ENCODE peak calls at places on chromosomes 2 and 18, in eight cellular contexts. E is AG10803, Q is GM20000, V is SK-N-SH, C is fibroblast of mammary gland, U is mucosa of descending colon, W is left lung, H is upper lobe of left lung. Z is an unnamed sample.

GRCh38 chr2:45849491-45850283 is 198.2 kb downstream of the PRKCE start:
- DNase-seq in E (peak; percentile 96), Q (no peak), V (no peak), C (peak; percentile 92), U (no peak), W (no peak), H (no peak), Z (peak; percentile 83)

GRCh38 chr18:63878982-63879381 is 8.5 kb upstream of the SERPINB2 start:
- DNase-seq in E (peak; percentile 12), Q (no peak), V (no peak), C (peak; percentile 30), U (no peak), W (no peak), H (no peak), Z (no peak)

GRCh38 chr2:241532733-241533601 is 24.6 kb upstream of the STK25 start:
- DNase-seq in E (no peak), Q (peak; percentile 31), V (no peak), C (no peak), U (no peak), W (no peak), H (no peak), Z (no peak)

GRCh38 chr2:144370937-144371584 is 148.9 kb downstream of the ZEB2 start:
- DNase-seq in E (peak; percentile 45), Q (no peak), V (no peak), C (no peak), U (no peak), W (no peak), H (no peak), Z (no peak)

GRCh38 chr18:3265564-3266033 is 3.7 kb downstream of the MYL12B start:
- DNase-seq in E (no peak), Q (no peak), V (no peak), C (peak; percentile 48), U (no peak), W (no peak), H (no peak), Z (peak; percentile 46)

GRCh38 chr2:229731916-229732315 is 17.6 kb upstream of the DNER start:
- DNase-seq in E (peak; percentile 60), Q (no peak), V (no peak), C (peak; percentile 94), U (no peak), W (no peak), H (no peak), Z (peak; percentile 57)

GRCh38 chr2:112996635-112997034 is 8.6 kb upstream of the IL36A start:
- DNase-seq in E (no peak), Q (peak; percentile 29), V (no peak), C (no peak), U (peak; percentile 43), W (no peak), H (no peak), Z (no peak)

GRCh38 chr2:237199082-237199481 is 113.4 kb downstream of the COPS8 start:
- DNase-seq in E (peak; percentile 54), Q (no peak), V (no peak), C (peak; percentile 89), U (no peak), W (no peak), H (no peak), Z (no peak)

GRCh38 chr2:210663574-210663973 is 107.2 kb downstream of the CPS1 start:
- DNase-seq in E (peak; percentile 28), Q (no peak), V (peak; percentile 40), C (peak; percentile 42), U (no peak), W (no peak), H (no peak), Z (no peak)

GRCh38 chr18:51447351-51447896 is 249.9 kb upstream of the MEX3C start:
- DNase-seq in E (no peak), Q (no peak), V (no peak), C (no peak), U (no peak), W (no peak), H (no peak), Z (no peak)

GRCh38 chr2:238271061-238271554 is 17.3 kb downstream of the PER2 start:
- DNase-seq in E (no peak), Q (no peak), V (no peak), C (no peak), U (peak; percentile 40), W (peak; percentile 57), H (no peak), Z (no peak)

GRCh38 chr2:236899945-236900640 is 185.6 kb upstream of the COPS8 start:
- DNase-seq in E (no peak), Q (no peak), V (no peak), C (no peak), U (no peak), W (no peak), H (no peak), Z (no peak)

GRCh38 chr2:96773922-96774321 is 13.2 kb downstream of the CNNM4 start:
- DNase-seq in E (no peak), Q (no peak), V (no peak), C (no peak), U (peak; percentile 72), W (no peak), H (peak; percentile 35), Z (no peak)

GRCh38 chr18:14962626-14963025 is 214.7 kb downstream of the ANKRD30B start:
- DNase-seq in E (no peak), Q (no peak), V (no peak), C (no peak), U (no peak), W (no peak), H (no peak), Z (no peak)

GRCh38 chr2:158487419-158487818 is 30.7 kb downstream of the PKP4 start:
- DNase-seq in E (peak; percentile 69), Q (no peak), V (no peak), C (peak; percentile 64), U (no peak), W (no peak), H (no peak), Z (peak; percentile 62)

GRCh38 chr18:13288509-13289138 is 70.1 kb downstream of the LDLRAD4 start:
- DNase-seq in E (peak; percentile 6), Q (no peak), V (no peak), C (no peak), U (no peak), W (no peak), H (no peak), Z (no peak)

GRCh38 chr2:496729-497128 is 180.5 kb downstream of the TMEM18 start:
- DNase-seq in E (no peak), Q (no peak), V (no peak), C (no peak), U (no peak), W (no peak), H (no peak), Z (no peak)

GRCh38 chr2:174951746-174952145 is 53.4 kb downstream of the CHN1 start:
- DNase-seq in E (peak; percentile 76), Q (no peak), V (no peak), C (peak; percentile 59), U (no peak), W (no peak), H (no peak), Z (peak; percentile 65)

GRCh38 chr2:106339608-106340007 is 128.6 kb downstream of the RGPD3 start:
- DNase-seq in E (no peak), Q (no peak), V (no peak), C (no peak), U (no peak), W (no peak), H (no peak), Z (no peak)

GRCh38 chr2:237304763-237305514 is 109.0 kb downstream of the COL6A3 start:
- DNase-seq in E (peak; percentile 95), Q (no peak), V (no peak), C (peak; percentile 97), U (no peak), W (no peak), H (no peak), Z (peak; percentile 93)

GRCh38 chr2:241947004-241947350 is 77.4 kb downstream of the RTP5 start:
- DNase-seq in E (no peak), Q (no peak), V (no peak), C (no peak), U (no peak), W (no peak), H (no peak), Z (no peak)

GRCh38 chr2:233926806-233927205 is 9.6 kb downstream of the TRPM8 start:
- DNase-seq in E (no peak), Q (no peak), V (no peak), C (no peak), U (no peak), W (no peak), H (no peak), Z (no peak)

GRCh38 chr18:22032392-22032961 is 136.9 kb upstream of the GATA6 start:
- DNase-seq in E (peak; percentile 87), Q (no peak), V (no peak), C (peak; percentile 95), U (no peak), W (no peak), H (peak; percentile 42), Z (peak; percentile 81)

GRCh38 chr2:183359867-183360266 is 235.6 kb downstream of the NUP35 start:
- DNase-seq in E (peak; percentile 6), Q (no peak), V (no peak), C (peak; percentile 39), U (no peak), W (no peak), H (no peak), Z (no peak)
- TF ChIP-seq CTCF in E (peak; percentile 28), Q (no peak), V (peak; percentile 67), C (peak; percentile 43), U (no peak), W (no peak), H (no peak), Z (peak; percentile 24)

GRCh38 chr2:212249451-212249850 is 289.2 kb downstream of the ERBB4 start:
- DNase-seq in E (peak; percentile 4), Q (no peak), V (no peak), C (peak; percentile 37), U (no peak), W (no peak), H (no peak), Z (no peak)
- TF ChIP-seq CTCF in E (peak; percentile 25), Q (peak; percentile 19), V (peak; percentile 57), C (peak; percentile 46), U (no peak), W (no peak), H (no peak), Z (peak; percentile 49)

DNA sequence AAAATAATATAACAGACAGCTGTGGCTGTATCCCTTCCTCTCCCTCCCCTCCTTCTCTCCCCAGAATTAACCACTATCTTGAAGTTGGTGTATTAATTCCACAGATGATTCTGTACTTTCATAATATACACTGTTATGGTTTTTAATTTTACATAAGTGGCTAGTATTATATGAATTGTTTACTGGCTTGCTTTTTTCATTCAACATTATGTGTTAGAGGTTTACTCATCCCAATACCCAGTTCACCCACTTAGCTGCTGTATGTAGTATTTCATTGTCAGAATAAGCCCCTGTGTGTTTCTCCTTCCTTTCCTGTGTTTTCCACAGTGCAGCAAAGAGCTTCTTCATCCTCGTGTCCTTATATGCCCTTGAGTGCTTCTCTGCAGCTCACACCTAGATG is 75.6 kb upstream of the B3GNT7 start:
- DNase-seq in E (no peak), Q (no peak), V (no peak), C (no peak), U (no peak), W (no peak), H (no peak), Z (no peak)
- TF ChIP-seq CTCF in E (no peak), Q (no peak), V (no peak), C (no peak), U (no peak), W (no peak), H (no peak), Z (no peak)

DNA sequence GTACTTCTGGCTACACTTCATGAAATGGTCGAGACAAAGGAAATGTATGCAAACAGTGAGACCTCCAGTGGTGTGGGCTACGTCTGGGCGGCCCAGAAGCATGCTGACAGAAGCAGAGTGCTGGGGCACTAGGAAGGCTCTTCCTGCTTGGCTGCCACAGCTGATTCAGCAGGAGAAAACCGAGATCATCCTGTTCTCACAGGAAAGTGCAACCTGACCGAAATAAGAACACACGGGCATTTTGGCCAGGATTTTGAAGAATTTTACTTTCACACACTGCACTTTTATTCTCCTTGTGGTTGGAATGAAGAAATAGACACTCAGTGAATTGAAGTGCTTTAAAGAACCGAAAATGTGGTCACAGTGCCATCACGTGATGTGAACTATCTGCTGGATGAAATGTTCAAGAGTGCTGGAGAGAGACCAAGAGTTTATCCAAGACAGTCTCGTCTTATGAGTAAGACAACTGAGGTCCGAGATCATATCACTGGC is 149.5 kb downstream of the CCBE1 start:
- DNase-seq in E (peak; percentile 92), Q (no peak), V (no peak), C (peak; percentile 93), U (no peak), W (no peak), H (no peak), Z (peak; percentile 90)
- TF ChIP-seq CTCF in E (peak; percentile 49), Q (no peak), V (no peak), C (peak; percentile 32), U (no peak), W (no peak), H (peak; percentile 13), Z (peak; percentile 76)

Z was measured in HFFc6.